ENCODE peak calls at places on chromosomes 7 and 10, in seven cellular contexts. Y, U, J, C, L, P and D are unnamed samples.

GRCh38 chr7:17132726-17133125 is 165.7 kb upstream of the AHR start:
- DNase-seq in L (no peak), Y (no peak), C (no peak), U (no peak), J (no peak), P (no peak), D (no peak)

GRCh38 chr10:48454302-48455054 is 148.0 kb downstream of the MAPK8 start:
- DNase-seq in C (no peak), Y (no peak), J (no peak), U (no peak), P (no peak), L (peak; percentile 64), D (peak; percentile 79)

GRCh38 chr10:42630537-42631134 is 7.7 kb downstream of the ZNF33B start:
- DNase-seq in C (no peak), U (no peak), Y (no peak), L (no peak), J (no peak), P (no peak), D (no peak)

GRCh38 chr7:129370812-129371211 is 63.4 kb upstream of the STRIP2 start:
- DNase-seq in L (no peak), C (no peak), U (no peak), P (no peak), Y (no peak), J (no peak), D (no peak)

GRCh38 chr7:55028011-55028410 is 9.2 kb downstream of the EGFR start:
- DNase-seq in Y (no peak), P (no peak), U (no peak), J (no peak), L (no peak), C (no peak), D (no peak)

GRCh38 chr10:119421887-119422684 is 120.4 kb downstream of the RGS10 start:
- DNase-seq in U (peak; percentile 52), Y (no peak), P (no peak), J (no peak), L (no peak), C (no peak), D (no peak)

GRCh38 chr7:91299952-91300775 is 35.9 kb downstream of the FZD1 start:
- DNase-seq in C (no peak), P (no peak), L (no peak), Y (no peak), U (no peak), J (no peak), D (no peak)

GRCh38 chr7:122457325-122457724 is 152.8 kb upstream of the FEZF1 start:
- DNase-seq in J (no peak), C (no peak), U (no peak), Y (no peak), L (no peak), P (no peak), D (no peak)

GRCh38 chr7:90552521-90552920 is 43.6 kb upstream of the CDK14 start:
- DNase-seq in P (peak; percentile 57), J (no peak), C (no peak), U (no peak), L (no peak), Y (no peak), D (no peak)

GRCh38 chr10:71985542-71986250 is 21.5 kb downstream of the CHST3 start:
- DNase-seq in J (no peak), P (no peak), Y (no peak), C (no peak), L (no peak), U (no peak), D (no peak)

GRCh38 chr10:25175527-25176420 is 973 bp downstream of the GPR158 start:
- DNase-seq in Y (no peak), L (no peak), P (no peak), C (peak; percentile 10), J (no peak), U (peak; percentile 44), D (no peak)

GRCh38 chr7:38855389-38855788 is 53.6 kb downstream of the VPS41 start:
- DNase-seq in L (no peak), P (no peak), U (no peak), Y (no peak), J (no peak), C (no peak), D (no peak)

GRCh38 chr7:33129806-33130153 is 416 bp downstream of the BBS9 start:
- DNase-seq in J (no peak), C (no peak), P (no peak), L (no peak), Y (no peak), U (no peak), D (no peak)

GRCh38 chr7:98641646-98642489 is 24.8 kb downstream of the NPTX2 start:
- DNase-seq in J (no peak), C (peak; percentile 61), Y (no peak), U (no peak), P (no peak), L (peak; percentile 59), D (no peak)

GRCh38 chr7:112550468-112551060 is 69.8 kb downstream of the LSMEM1 start:
- DNase-seq in C (no peak), Y (peak; percentile 56), J (peak; percentile 24), U (no peak), P (peak; percentile 71), L (no peak), D (no peak)

GRCh38 chr10:47031953-47032465 is 120.8 kb downstream of the PTPN20 start:
- DNase-seq in Y (no peak), C (peak; percentile 9), J (no peak), U (no peak), L (peak; percentile 51), P (peak; percentile 9), D (peak; percentile 53)

GRCh38 chr10:34709637-34710390 is 105.3 kb downstream of the PARD3 start:
- DNase-seq in U (no peak), C (no peak), J (no peak), Y (no peak), L (no peak), P (no peak), D (no peak)

GRCh38 chr7:151938550-151938949 is 17.7 kb upstream of the GALNTL5 start:
- DNase-seq in U (no peak), C (no peak), P (no peak), L (no peak), Y (no peak), J (no peak), D (no peak)

GRCh38 chr7:156192921-156193320 is 380.7 kb upstream of the SHH start:
- DNase-seq in L (no peak), P (peak; percentile 12), C (no peak), Y (peak; percentile 4), J (no peak), U (no peak), D (no peak)

GRCh38 chr7:26617066-26617465 is 247.3 kb downstream of the SKAP2 start:
- DNase-seq in P (no peak), U (no peak), J (no peak), C (no peak), L (no peak), Y (no peak), D (no peak)

GRCh38 chr7:7746419-7746818 is 28.0 kb upstream of the RPA3 start:
- DNase-seq in P (no peak), U (no peak), L (no peak), C (peak; percentile 24), J (peak; percentile 17), Y (no peak), D (no peak)

GRCh38 chr7:135714534-135715009 is 13.4 kb downstream of the SLC13A4 start:
- DNase-seq in L (no peak), J (no peak), Y (peak; percentile 67), C (no peak), U (peak; percentile 41), P (peak; percentile 63), D (no peak)

GRCh38 chr10:6647811-6648526 is 67.9 kb upstream of the PRKCQ start:
- DNase-seq in J (no peak), P (peak; percentile 52), C (peak; percentile 39), L (peak; percentile 72), Y (peak; percentile 22), U (no peak), D (no peak)

GRCh38 chr10:60733189-60733815 is 45.0 kb upstream of the CDK1 start:
- DNase-seq in U (peak; percentile 39), J (no peak), L (peak; percentile 88), P (peak; percentile 50), Y (peak; percentile 39), C (peak; percentile 78), D (peak; percentile 85)

GRCh38 chr10:77609781-77610272 is 27.8 kb downstream of the KCNMA1 start:
- DNase-seq in L (no peak), U (no peak), J (no peak), Y (no peak), P (no peak), C (no peak), D (no peak)

GRCh38 chr10:3902054-3902808 is 117.2 kb upstream of the KLF6 start:
- DNase-seq in L (peak; percentile 88), U (no peak), Y (no peak), C (peak; percentile 57), P (no peak), J (no peak), D (no peak)

GRCh38 chr7:86914468-86915054 is 144.9 kb downstream of the ELAPOR2 start:
- DNase-seq in C (no peak), L (no peak), Y (no peak), P (no peak), J (peak; percentile 2), U (no peak), D (no peak)

GRCh38 chr7:29080803-29081202 is 65.5 kb downstream of the CPVL start:
- DNase-seq in L (no peak), C (no peak), J (no peak), Y (no peak), U (no peak), P (no peak), D (no peak)

GRCh38 chr7:129401228-129401967 is 32.8 kb upstream of the STRIP2 start:
- DNase-seq in C (no peak), Y (no peak), U (no peak), J (no peak), P (peak; percentile 27), L (no peak), D (no peak)

GRCh38 chr10:13930123-13930522 is 343.4 kb downstream of the PRPF18 start:
- DNase-seq in Y (no peak), J (no peak), P (no peak), L (no peak), U (no peak), C (no peak), D (no peak)

GRCh38 chr10:43921881-43922280 is 273.2 kb upstream of the ZNF32 start:
- DNase-seq in J (no peak), U (no peak), C (no peak), P (no peak), L (no peak), Y (no peak), D (peak; percentile 64)

GRCh38 chr10:75708060-75708459 is 276.6 kb downstream of the LRMDA start:
- DNase-seq in J (no peak), U (no peak), C (no peak), P (no peak), L (no peak), Y (no peak), D (no peak)

GRCh38 chr7:30584970-30585369 is 9.7 kb upstream of the GARS1 start:
- DNase-seq in J (no peak), C (no peak), U (no peak), L (no peak), P (no peak), Y (no peak), D (no peak)